ENCODE peak calls at places on chromosomes 16 and 17, in seven cellular contexts. One of them, this sample, is unnamed.

GRCh38 chr16:31414706-31415105 is 13.5 kb downstream of the COX6A2 start:
- DNase-seq in GM12891: no peak
- DNase-seq in GM12878: no peak
- DNase-seq in K562: no peak
- DNase-seq in SK-N-SH: no peak
- DNase-seq in HepG2: no peak
- DNase-seq in H1: no peak
- DNase-seq in this sample: no peak

GRCh38 chr16:13923703-13924298 is 3.8 kb downstream of the ERCC4 start:
- DNase-seq in GM12891: no peak
- DNase-seq in GM12878: peak; percentile 20
- DNase-seq in K562: peak; percentile 46
- DNase-seq in SK-N-SH: peak; percentile 48
- DNase-seq in HepG2: peak; percentile 62
- DNase-seq in H1: no peak
- DNase-seq in this sample: no peak

GRCh38 chr17:8055851-8056231 is 17.0 kb downstream of the ALOX15B start:
- DNase-seq in GM12891: no peak
- DNase-seq in GM12878: no peak
- DNase-seq in K562: no peak
- DNase-seq in SK-N-SH: no peak
- DNase-seq in HepG2: no peak
- DNase-seq in H1: no peak
- DNase-seq in this sample: no peak

GRCh38 chr17:72743037-72743467 is 349.4 kb downstream of the SLC39A11 start:
- DNase-seq in GM12891: no peak
- DNase-seq in GM12878: no peak
- DNase-seq in K562: no peak
- DNase-seq in SK-N-SH: no peak
- DNase-seq in HepG2: no peak
- DNase-seq in H1: no peak
- DNase-seq in this sample: no peak

GRCh38 chr16:23302045-23302956 is at the start of gene SCNN1B:
- DNase-seq in GM12891: no peak
- DNase-seq in GM12878: no peak
- DNase-seq in K562: no peak
- DNase-seq in SK-N-SH: peak; percentile 71
- DNase-seq in HepG2: no peak
- DNase-seq in H1: peak; percentile 67
- DNase-seq in this sample: peak; percentile 39

GRCh38 chr16:53817812-53818211 is 113.9 kb downstream of the FTO start:
- DNase-seq in GM12891: no peak
- DNase-seq in GM12878: no peak
- DNase-seq in K562: no peak
- DNase-seq in SK-N-SH: peak; percentile 19
- DNase-seq in HepG2: no peak
- DNase-seq in H1: no peak
- DNase-seq in this sample: no peak

GRCh38 chr16:85555549-85556455 is 57.3 kb upstream of the GSE1 start:
- DNase-seq in GM12891: no peak
- DNase-seq in GM12878: no peak
- DNase-seq in K562: no peak
- DNase-seq in SK-N-SH: peak; percentile 87
- DNase-seq in HepG2: peak; percentile 55
- DNase-seq in H1: peak; percentile 49
- DNase-seq in this sample: no peak

GRCh38 chr17:78844301-78845005 is 3.8 kb upstream of the USP36 start:
- DNase-seq in GM12891: no peak
- DNase-seq in GM12878: no peak
- DNase-seq in K562: no peak
- DNase-seq in SK-N-SH: no peak
- DNase-seq in HepG2: no peak
- DNase-seq in H1: no peak
- DNase-seq in this sample: no peak

GRCh38 chr17:20008242-20009051 is 712 bp upstream of the SPECC1 start:
- DNase-seq in GM12891: peak; percentile 25
- DNase-seq in GM12878: no peak
- DNase-seq in K562: peak; percentile 59
- DNase-seq in SK-N-SH: peak; percentile 66
- DNase-seq in HepG2: no peak
- DNase-seq in H1: no peak
- DNase-seq in this sample: peak; percentile 27

GRCh38 chr17:74245818-74246204 is 28.2 kb upstream of the DNAI2 start:
- DNase-seq in GM12891: no peak
- DNase-seq in GM12878: no peak
- DNase-seq in K562: no peak
- DNase-seq in SK-N-SH: no peak
- DNase-seq in HepG2: no peak
- DNase-seq in H1: peak; percentile 56
- DNase-seq in this sample: no peak

GRCh38 chr17:55478971-55479370 is 32.3 kb downstream of the SMIM36 start:
- DNase-seq in GM12891: no peak
- DNase-seq in GM12878: no peak
- DNase-seq in K562: no peak
- DNase-seq in SK-N-SH: no peak
- DNase-seq in HepG2: peak; percentile 23
- DNase-seq in H1: no peak
- DNase-seq in this sample: no peak

GRCh38 chr16:2404099-2404498 is 25.1 kb upstream of the CCNF start:
- DNase-seq in GM12891: no peak
- DNase-seq in GM12878: no peak
- DNase-seq in K562: no peak
- DNase-seq in SK-N-SH: no peak
- DNase-seq in HepG2: no peak
- DNase-seq in H1: no peak
- DNase-seq in this sample: no peak

GRCh38 chr17:44307387-44308186 is 814 bp upstream of the RUNDC3A start:
- DNase-seq in GM12891: no peak
- DNase-seq in GM12878: no peak
- DNase-seq in K562: no peak
- DNase-seq in SK-N-SH: peak; percentile 89
- DNase-seq in HepG2: no peak
- DNase-seq in H1: peak; percentile 80
- DNase-seq in this sample: no peak

GRCh38 chr17:78460176-78460675 is 81.8 kb downstream of the PGS1 start:
- DNase-seq in GM12891: no peak
- DNase-seq in GM12878: no peak
- DNase-seq in K562: no peak
- DNase-seq in SK-N-SH: no peak
- DNase-seq in HepG2: no peak
- DNase-seq in H1: no peak
- DNase-seq in this sample: no peak

GRCh38 chr17:78044280-78044835 is 84.2 kb downstream of the TMC6 start:
- DNase-seq in GM12891: no peak
- DNase-seq in GM12878: no peak
- DNase-seq in K562: no peak
- DNase-seq in SK-N-SH: no peak
- DNase-seq in HepG2: no peak
- DNase-seq in H1: no peak
- DNase-seq in this sample: no peak

GRCh38 chr16:75733305-75734141 is 7.2 kb upstream of the CPHXL start:
- DNase-seq in GM12891: no peak
- DNase-seq in GM12878: no peak
- DNase-seq in K562: peak; percentile 6
- DNase-seq in SK-N-SH: no peak
- DNase-seq in HepG2: no peak
- DNase-seq in H1: no peak
- DNase-seq in this sample: no peak

GRCh38 chr16:68658258-68658973 is 13.3 kb downstream of the CDH3 start:
- DNase-seq in GM12891: no peak
- DNase-seq in GM12878: no peak
- DNase-seq in K562: no peak
- DNase-seq in SK-N-SH: no peak
- DNase-seq in HepG2: no peak
- DNase-seq in H1: no peak
- DNase-seq in this sample: no peak

GRCh38 chr17:80364091-80364691 is 50.8 kb upstream of the ENDOV start:
- DNase-seq in GM12891: no peak
- DNase-seq in GM12878: no peak
- DNase-seq in K562: peak; percentile 46
- DNase-seq in SK-N-SH: peak; percentile 83
- DNase-seq in HepG2: peak; percentile 20
- DNase-seq in H1: peak; percentile 76
- DNase-seq in this sample: no peak

GRCh38 chr17:36036240-36036639 is 18.5 kb upstream of the CCL23 start:
- DNase-seq in GM12891: no peak
- DNase-seq in GM12878: no peak
- DNase-seq in K562: no peak
- DNase-seq in SK-N-SH: no peak
- DNase-seq in HepG2: no peak
- DNase-seq in H1: no peak
- DNase-seq in this sample: no peak

GRCh38 chr16:56109205-56109604 is 82.1 kb upstream of the GNAO1 start:
- DNase-seq in GM12891: no peak
- DNase-seq in GM12878: no peak
- DNase-seq in K562: no peak
- DNase-seq in SK-N-SH: no peak
- DNase-seq in HepG2: no peak
- DNase-seq in H1: no peak
- DNase-seq in this sample: no peak

GRCh38 chr16:56107944-56108583 is 83.2 kb upstream of the GNAO1 start:
- DNase-seq in GM12891: no peak
- DNase-seq in GM12878: no peak
- DNase-seq in K562: no peak
- DNase-seq in SK-N-SH: no peak
- DNase-seq in HepG2: no peak
- DNase-seq in H1: no peak
- DNase-seq in this sample: no peak

GRCh38 chr16:56106527-56106926 is 84.8 kb upstream of the GNAO1 start:
- DNase-seq in GM12891: no peak
- DNase-seq in GM12878: no peak
- DNase-seq in K562: no peak
- DNase-seq in SK-N-SH: no peak
- DNase-seq in HepG2: no peak
- DNase-seq in H1: no peak
- DNase-seq in this sample: no peak

GRCh38 chr16:56111100-56111499 is 80.2 kb upstream of the GNAO1 start:
- DNase-seq in GM12891: no peak
- DNase-seq in GM12878: no peak
- DNase-seq in K562: no peak
- DNase-seq in SK-N-SH: no peak
- DNase-seq in HepG2: no peak
- DNase-seq in H1: no peak
- DNase-seq in this sample: no peak

GRCh38 chr16:56108724-56109123 is 82.6 kb upstream of the GNAO1 start:
- DNase-seq in GM12891: no peak
- DNase-seq in GM12878: no peak
- DNase-seq in K562: no peak
- DNase-seq in SK-N-SH: no peak
- DNase-seq in HepG2: no peak
- DNase-seq in H1: no peak
- DNase-seq in this sample: no peak
- TF ChIP-seq TAF1 in GM12891: no peak
- TF ChIP-seq TAF1 in GM12878: no peak
- TF ChIP-seq TAF1 in K562: no peak
- TF ChIP-seq TAF1 in SK-N-SH: no peak
- TF ChIP-seq TAF1 in HepG2: no peak
- TF ChIP-seq TAF1 in H1: no peak
- TF ChIP-seq TAF1 in this sample: no peak

DNA sequence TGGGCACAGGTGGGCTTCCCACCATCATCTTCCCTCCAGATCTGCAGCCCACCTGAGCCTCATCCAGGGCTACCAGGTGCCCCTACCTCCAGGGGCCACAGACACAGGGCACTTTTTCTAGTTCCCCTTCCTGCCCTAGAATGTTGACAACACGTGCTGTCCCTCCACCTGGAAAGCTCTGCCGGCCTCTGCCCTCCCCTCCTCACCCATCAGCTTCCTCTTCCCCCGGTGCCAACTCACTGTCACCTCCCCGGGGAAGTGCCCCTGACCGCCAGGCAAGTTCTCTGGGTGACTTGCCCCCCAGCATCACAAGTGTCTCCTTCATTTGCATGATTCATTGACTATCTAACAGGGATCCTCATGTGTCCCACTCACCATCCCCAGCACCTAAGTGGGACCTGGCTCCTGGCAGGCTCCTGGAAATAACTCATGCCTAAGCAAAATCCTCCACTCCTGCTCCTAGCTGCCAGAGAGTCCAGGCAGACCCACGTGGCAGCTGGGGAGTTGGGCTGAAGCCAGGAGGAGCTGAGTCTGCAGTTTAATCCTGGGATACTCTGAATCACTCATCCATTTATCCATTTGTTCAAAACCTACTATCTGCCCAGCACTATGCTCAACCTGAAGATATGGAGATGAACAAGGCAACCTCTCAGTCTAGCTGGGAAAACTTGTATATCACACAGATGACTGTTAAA is 304.4 kb downstream of the FOXL1 start:
- DNase-seq in GM12891: no peak
- DNase-seq in GM12878: no peak
- DNase-seq in K562: no peak
- DNase-seq in SK-N-SH: no peak
- DNase-seq in HepG2: no peak
- DNase-seq in H1: no peak
- DNase-seq in this sample: no peak
- TF ChIP-seq TAF1 in GM12891: no peak
- TF ChIP-seq TAF1 in GM12878: no peak
- TF ChIP-seq TAF1 in K562: no peak
- TF ChIP-seq TAF1 in SK-N-SH: no peak
- TF ChIP-seq TAF1 in HepG2: no peak
- TF ChIP-seq TAF1 in H1: no peak
- TF ChIP-seq TAF1 in this sample: no peak

GRCh38 chr17:50693041-50693682 is 14.6 kb downstream of the ANKRD40 start:
- DNase-seq in GM12891: no peak
- DNase-seq in GM12878: no peak
- DNase-seq in K562: no peak
- DNase-seq in SK-N-SH: no peak
- DNase-seq in HepG2: peak; percentile 92
- DNase-seq in H1: no peak
- DNase-seq in this sample: no peak
- TF ChIP-seq TAF1 in GM12891: no peak
- TF ChIP-seq TAF1 in GM12878: no peak
- TF ChIP-seq TAF1 in K562: no peak
- TF ChIP-seq TAF1 in SK-N-SH: no peak
- TF ChIP-seq TAF1 in HepG2: no peak
- TF ChIP-seq TAF1 in H1: no peak
- TF ChIP-seq TAF1 in this sample: no peak

DNA sequence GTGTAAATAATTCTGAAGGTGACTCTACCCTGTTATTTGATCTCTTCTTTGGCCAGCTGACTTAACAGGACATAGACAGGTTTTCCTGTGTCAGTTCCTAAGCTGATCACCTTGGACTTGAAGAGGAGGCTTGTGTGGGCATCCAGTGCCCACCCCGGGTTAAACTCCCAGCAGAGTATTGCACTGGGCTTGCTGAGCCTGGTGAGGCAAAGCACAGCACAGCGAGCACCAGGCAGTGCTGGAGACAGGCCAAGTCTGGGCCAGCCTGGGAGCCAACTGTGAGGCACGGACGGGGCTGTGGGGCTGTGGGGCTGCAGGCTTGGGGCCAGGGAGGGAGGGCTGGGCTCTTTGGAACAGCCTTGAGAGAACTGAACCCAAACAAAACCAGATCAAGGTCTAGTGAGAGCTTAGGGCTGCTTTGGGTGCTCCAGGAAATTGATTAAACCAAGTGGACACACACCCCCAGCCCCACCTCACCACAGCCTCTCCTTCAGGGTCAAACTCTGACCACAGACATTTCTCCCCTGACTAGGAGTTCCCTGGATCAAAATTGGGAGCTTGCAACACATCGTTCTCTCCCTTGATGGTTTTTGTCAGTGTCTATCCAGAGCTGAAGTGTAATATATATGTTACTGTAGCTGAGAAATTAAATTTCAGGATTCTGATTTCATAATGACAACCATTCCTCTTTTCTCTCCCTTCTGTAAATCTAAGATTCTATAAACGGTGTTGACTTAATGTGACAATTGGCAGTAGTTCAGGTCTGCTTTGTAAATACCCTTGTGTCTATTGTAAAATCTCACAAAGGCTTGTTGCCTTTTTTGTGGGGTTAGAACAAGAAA is 5.1 kb downstream of the STH start:
- DNase-seq in GM12891: no peak
- DNase-seq in GM12878: no peak
- DNase-seq in K562: no peak
- DNase-seq in SK-N-SH: peak; percentile 83
- DNase-seq in HepG2: peak; percentile 90
- DNase-seq in H1: no peak
- DNase-seq in this sample: no peak
- TF ChIP-seq TAF1 in GM12891: no peak
- TF ChIP-seq TAF1 in GM12878: no peak
- TF ChIP-seq TAF1 in K562: no peak
- TF ChIP-seq TAF1 in SK-N-SH: no peak
- TF ChIP-seq TAF1 in HepG2: no peak
- TF ChIP-seq TAF1 in H1: no peak
- TF ChIP-seq TAF1 in this sample: no peak

This sample was measured in GM12892.